ENCODE peak calls at places on chromosomes 7 and 10, in five cellular contexts. S, L, O, B and Q are unnamed samples.

GRCh38 chr7:112635742-112636141 is 154.5 kb downstream of the TMEM168 start:
- DNase-seq in L (no peak), O (no peak), S (no peak), B (no peak), Q (no peak)

GRCh38 chr7:139526578-139527544 is 3.4 kb downstream of the CLEC2L start:
- DNase-seq in O (no peak), L (peak), B (no peak), S (peak), Q (no peak)

GRCh38 chr10:124697443-124697836 is 46.7 kb downstream of the FAM53B start:
- DNase-seq in S (no peak), O (peak), B (no peak), L (no peak), Q (no peak)

GRCh38 chr7:101575168-101575567 is 53.9 kb downstream of the MYL10 start:
- DNase-seq in O (no peak), B (no peak), L (no peak), S (no peak), Q (no peak)

GRCh38 chr7:126791306-126791705 is 461.4 kb downstream of the GRM8 start:
- DNase-seq in B (no peak), O (no peak), L (no peak), S (no peak), Q (no peak)

GRCh38 chr7:108210796-108211195 is 80.6 kb upstream of the LAMB4 start:
- DNase-seq in L (no peak), O (no peak), B (no peak), S (no peak), Q (no peak)

GRCh38 chr10:123930340-123931001 is 38.9 kb upstream of the CPXM2 start:
- DNase-seq in S (peak), L (peak), B (no peak), O (no peak), Q (peak)

GRCh38 chr10:74987339-74988054 is 124.0 kb upstream of the SAMD8 start:
- DNase-seq in O (no peak), S (no peak), L (no peak), B (no peak), Q (no peak)

GRCh38 chr7:116899308-116899707 is 36.9 kb downstream of the CAPZA2 start:
- DNase-seq in L (no peak), O (no peak), S (no peak), B (no peak), Q (no peak)

GRCh38 chr7:70668606-70669358 is 463.2 kb upstream of the GALNT17 start:
- DNase-seq in S (no peak), L (no peak), B (no peak), O (peak), Q (no peak)

GRCh38 chr7:107563072-107563760 is 504 bp downstream of the COG5 start:
- DNase-seq in O (no peak), L (no peak), B (no peak), S (no peak), Q (peak)

GRCh38 chr7:2715341-2716231 is 27.6 kb downstream of the AMZ1 start:
- DNase-seq in B (peak), S (no peak), L (peak), O (no peak), Q (no peak)